ENCODE peak calls at places on chromosome 2, in eight cellular contexts. M is stimulated activated CD4-positive, alpha-beta T cell treated with anti-CD3 and anti-CD28 coated beads, Interleukin-12 subunit alpha, Interleukin-12 subunit beta, amount 100 ng/mL, for 4 hours; P is effector memory CD4-positive, alpha-beta T cell; Y is activated T-cell treated with anti-CD3 and anti-CD28 coated beads, Interleukin-2, amount 50 U/mL, for 72 hours; O is Right ventricle myocardium inferior; I is mammary epithelial cell; T is sigmoid colon; A is astrocyte of the hippocampus. V is an unnamed sample.

GRCh38 chr2:117832905-117833613 is 18.6 kb downstream of the DDX18 start:
- DNase-seq in O (no peak), P (no peak), A (peak; percentile 73), T (no peak), I (peak; percentile 20), M (no peak), Y (no peak), V (no peak)

GRCh38 chr2:146312899-146313298 is 1531.9 kb upstream of the ACVR2A start:
- DNase-seq in A (peak; percentile 14), Y (no peak), O (no peak), I (no peak), M (no peak), P (no peak), T (no peak), V (no peak)

GRCh38 chr2:86065512-86065911 is 40.2 kb downstream of the POLR1A start:
- DNase-seq in O (no peak), T (no peak), I (no peak), Y (no peak), A (no peak), M (no peak), P (no peak), V (no peak)

GRCh38 chr2:217784996-217785543 is 217.7 kb downstream of the TNS1 start:
- DNase-seq in T (no peak), M (no peak), A (no peak), Y (no peak), P (no peak), O (peak; percentile 21), I (no peak), V (no peak)

GRCh38 chr2:112764071-112765044 is at the start of gene CKAP2L:
- DNase-seq in T (peak; percentile 96), M (peak; percentile 90), P (peak; percentile 95), A (peak; percentile 99), Y (peak; percentile 95), O (peak; percentile 97), I (peak; percentile 98), V (peak; percentile 97)

GRCh38 chr2:174750923-174751441 is 13.3 kb downstream of the CHRNA1 start:
- DNase-seq in T (no peak), I (no peak), M (no peak), A (no peak), O (no peak), Y (peak; percentile 37), P (peak; percentile 27), V (no peak)

GRCh38 chr2:177908182-177908581 is 164.4 kb downstream of the PDE11A start:
- DNase-seq in T (no peak), Y (no peak), P (no peak), M (no peak), A (no peak), I (peak; percentile 11), O (no peak), V (no peak)

GRCh38 chr2:122414911-122415310 is 659.5 kb downstream of the TSN start:
- DNase-seq in I (peak; percentile 78), O (no peak), M (no peak), Y (no peak), T (no peak), P (no peak), A (peak; percentile 4), V (no peak)

GRCh38 chr2:147275943-147276342 is 568.9 kb upstream of the ACVR2A start:
- DNase-seq in I (no peak), O (no peak), M (no peak), A (no peak), Y (no peak), T (no peak), P (no peak), V (no peak)

GRCh38 chr2:88003074-88003755 is 13.1 kb downstream of the RNU2-63P start:
- DNase-seq in A (peak; percentile 32), P (no peak), I (no peak), O (peak; percentile 68), M (no peak), T (no peak), Y (no peak), V (no peak)

GRCh38 chr2:65662654-65663432 is 230.4 kb upstream of the SPRED2 start:
- DNase-seq in O (no peak), M (no peak), T (no peak), Y (no peak), I (peak; percentile 78), P (no peak), A (peak; percentile 85), V (no peak)

GRCh38 chr2:39925312-39925711 is 146.3 kb upstream of the THUMPD2 start:
- DNase-seq in Y (no peak), P (no peak), T (no peak), A (no peak), O (no peak), M (no peak), I (no peak), V (no peak)

GRCh38 chr2:69017080-69017479 is 4.1 kb downstream of the ANTXR1 start:
- DNase-seq in M (no peak), T (peak; percentile 39), Y (no peak), A (peak; percentile 68), P (no peak), O (no peak), I (no peak), V (no peak)

GRCh38 chr2:54673501-54673998 is 49.9 kb upstream of the EML6 start:
- DNase-seq in I (peak; percentile 85), A (no peak), P (no peak), Y (peak; percentile 63), O (peak; percentile 91), T (peak; percentile 93), M (peak; percentile 15), V (no peak)

GRCh38 chr2:102185347-102185746 is 1.5 kb upstream of the IL1RL2 start:
- DNase-seq in A (peak; percentile 38), T (no peak), P (no peak), O (no peak), Y (peak; percentile 12), I (no peak), M (no peak), V (no peak)

GRCh38 chr2:17257194-17257909 is 260.9 kb downstream of the RAD51AP2 start:
- DNase-seq in P (no peak), Y (no peak), M (no peak), O (no peak), T (no peak), I (peak; percentile 39), A (peak; percentile 42), V (no peak)

GRCh38 chr2:226793615-226794014 is 6.0 kb downstream of the IRS1 start:
- DNase-seq in O (no peak), T (no peak), M (no peak), Y (no peak), P (no peak), A (peak; percentile 29), I (no peak), V (no peak)

GRCh38 chr2:224948859-224949258 is 93.4 kb downstream of the DOCK10 start:
- DNase-seq in O (no peak), M (no peak), P (no peak), I (peak; percentile 45), A (no peak), T (no peak), Y (no peak), V (no peak)

GRCh38 chr2:164542584-164543021 is 78.7 kb downstream of the GRB14 start:
- DNase-seq in M (no peak), Y (no peak), O (no peak), T (no peak), A (peak; percentile 73), P (no peak), I (peak; percentile 72), V (no peak)

GRCh38 chr2:205390866-205391265 is 291.4 kb upstream of the NRP2 start:
- DNase-seq in A (no peak), P (no peak), T (no peak), O (no peak), M (no peak), I (no peak), Y (no peak), V (no peak)

GRCh38 chr2:43051316-43051715 is 175.1 kb downstream of the ZFP36L2 start:
- DNase-seq in T (peak; percentile 37), P (no peak), M (peak; percentile 8), I (peak; percentile 89), O (peak; percentile 41), Y (peak; percentile 25), A (peak; percentile 62), V (no peak)

GRCh38 chr2:189312643-189313042 is 128.6 kb upstream of the WDR75 start:
- DNase-seq in A (no peak), M (no peak), Y (no peak), I (no peak), P (no peak), T (no peak), O (no peak), V (no peak)

GRCh38 chr2:68837861-68838341 is 33.3 kb downstream of the BMP10 start:
- DNase-seq in O (no peak), I (peak; percentile 27), T (no peak), A (peak; percentile 75), M (no peak), Y (peak; percentile 23), P (no peak), V (no peak)

GRCh38 chr2:70431948-70432347 is 121.7 kb downstream of the TGFA start:
- DNase-seq in Y (no peak), T (no peak), P (no peak), M (no peak), I (no peak), O (no peak), A (no peak), V (no peak)

GRCh38 chr2:110852541-110853263 is 120.3 kb downstream of the ACOXL start:
- DNase-seq in M (no peak), A (no peak), Y (no peak), O (no peak), I (no peak), T (no peak), P (peak; percentile 36), V (no peak)

GRCh38 chr2:66683599-66683998 is 248.7 kb downstream of the MEIS1 start:
- DNase-seq in M (no peak), A (no peak), I (no peak), P (no peak), Y (no peak), T (no peak), O (no peak), V (no peak)

GRCh38 chr2:196330645-196331044 is 159.3 kb upstream of the STK17B start:
- DNase-seq in P (no peak), O (no peak), T (no peak), I (no peak), M (no peak), A (no peak), Y (no peak), V (no peak)

GRCh38 chr2:128742467-128742866 is 423.8 kb upstream of the HS6ST1 start:
- DNase-seq in O (no peak), A (no peak), P (no peak), Y (no peak), M (no peak), I (no peak), T (no peak), V (no peak)

GRCh38 chr2:217004636-217005035 is 144.8 kb upstream of the TNP1 start:
- DNase-seq in A (no peak), M (no peak), O (no peak), T (no peak), Y (no peak), P (no peak), I (no peak), V (no peak)

GRCh38 chr2:160924936-160925353 is 235.3 kb upstream of the TANK start:
- DNase-seq in T (no peak), I (no peak), O (no peak), P (no peak), M (no peak), A (no peak), Y (no peak), V (no peak)

GRCh38 chr2:71783215-71783614 is 329.9 kb downstream of the DYSF start:
- DNase-seq in M (no peak), T (no peak), A (no peak), P (no peak), Y (no peak), O (no peak), I (no peak), V (no peak)